ENCODE peak calls at places on chromosomes 11 and 22, in seven cellular contexts. X is NCI-H1417; Z is brain pericyte; O is T-helper 9 cell; R is stomach; K is activated T-cell treated with anti-CD3 and anti-CD28 coated beads, Interleukin-2, amount 50 U/mL, for 72 hours; U is HuH-7.5. B is an unnamed sample.

GRCh38 chr11:97234016-97234415 is 844.2 kb downstream of the JRKL start:
- DNase-seq in X (peak), Z (no peak), O (no peak), R (no peak), K (no peak), U (no peak), B (no peak)

GRCh38 chr11:33412231-33412630 is 155.1 kb downstream of the HIPK3 start:
- DNase-seq in X (peak), Z (no peak), O (no peak), R (no peak), K (no peak), U (no peak), B (no peak)

GRCh38 chr22:42074153-42074750 is at the start of gene PHETA2:
- DNase-seq in X (no peak), Z (no peak), O (peak), R (peak), K (peak), U (no peak), B (peak)

GRCh38 chr11:18384157-18384641 is 10.2 kb upstream of the LDHA start:
- DNase-seq in X (peak), Z (peak), O (no peak), R (peak), K (no peak), U (peak), B (no peak)

GRCh38 chr22:29230916-29231875 is 25.5 kb downstream of the EMID1 start:
- DNase-seq in X (no peak), Z (no peak), O (no peak), R (no peak), K (no peak), U (no peak), B (no peak)

GRCh38 chr22:46829140-46829891 is 66.9 kb downstream of the TBC1D22A start:
- DNase-seq in X (no peak), Z (peak), O (no peak), R (no peak), K (no peak), U (no peak), B (no peak)

GRCh38 chr22:19420321-19420720 is 11.2 kb downstream of the HIRA start:
- DNase-seq in X (no peak), Z (no peak), O (no peak), R (no peak), K (no peak), U (no peak), B (no peak)

GRCh38 chr11:7927635-7928034 is 3.4 kb downstream of the OR10A6 start:
- DNase-seq in X (no peak), Z (no peak), O (no peak), R (no peak), K (peak), U (no peak), B (no peak)

GRCh38 chr11:129375731-129376657 is at the start of gene BARX2:
- DNase-seq in X (peak), Z (peak), O (no peak), R (peak), K (peak), U (peak), B (no peak)

GRCh38 chr22:44180706-44181032 is at the start of gene PARVG:
- DNase-seq in X (no peak), Z (no peak), O (peak), R (no peak), K (peak), U (no peak), B (peak)

GRCh38 chr22:24685804-24686203 is 82.8 kb downstream of the GGT1 start:
- DNase-seq in X (no peak), Z (no peak), O (no peak), R (no peak), K (no peak), U (no peak), B (no peak)

GRCh38 chr11:48078661-48079060 is 98.3 kb downstream of the PTPRJ start:
- DNase-seq in X (no peak), Z (no peak), O (no peak), R (no peak), K (no peak), U (no peak), B (no peak)

GRCh38 chr11:92797874-92798273 is 171.6 kb upstream of the MTNR1B start:
- DNase-seq in X (no peak), Z (no peak), O (no peak), R (no peak), K (no peak), U (no peak), B (no peak)

GRCh38 chr11:76616676-76617552 is 53.6 kb downstream of the LRRC32 start:
- DNase-seq in X (no peak), Z (no peak), O (no peak), R (peak), K (no peak), U (no peak), B (no peak)

GRCh38 chr11:10669258-10670033 is 24.1 kb downstream of the IRAG1 start:
- DNase-seq in X (peak), Z (no peak), O (no peak), R (no peak), K (no peak), U (no peak), B (no peak)

B was measured in CD4-positive, alpha-beta T cell.